ENCODE peak calls at places on chromosomes 13 and 19, in four cellular contexts. J is H9, P is uterus, T is fibroblast of mammary gland. M is an unnamed sample.

GRCh38 chr13:26949701-26950345 is 189.2 kb upstream of the GPR12 start:
- DNase-seq in J (no peak), P (no peak), T (no peak), M (no peak)

GRCh38 chr13:84607614-84608013 is 725.3 kb upstream of the SLITRK1 start:
- DNase-seq in J (no peak), P (no peak), T (peak; percentile 84), M (no peak)

GRCh38 chr19:41327499-41328156 is 17.7 kb downstream of the CCDC97 start:
- DNase-seq in P (no peak), T (peak; percentile 42), J (peak; percentile 66), M (no peak)

GRCh38 chr13:31160857-31161582 is 684 bp downstream of the HSPH1 start:
- DNase-seq in T (peak; percentile 69), P (peak; percentile 48), J (no peak), M (peak; percentile 68)

GRCh38 chr19:2221918-2222317 is 14.2 kb downstream of the PLEKHJ1 start:
- DNase-seq in T (no peak), J (no peak), P (no peak), M (no peak)

GRCh38 chr19:43651758-43652545 is 12.3 kb upstream of the CADM4 start:
- DNase-seq in J (peak; percentile 70), T (peak; percentile 66), P (peak; percentile 47), M (peak; percentile 58)

GRCh38 chr13:75480691-75481175 is 1.2 kb downstream of the TBC1D4 start:
- DNase-seq in J (peak; percentile 72), P (peak; percentile 44), T (peak; percentile 63), M (peak; percentile 61)

GRCh38 chr13:66994097-66994496 is 236.0 kb downstream of the PCDH9 start:
- DNase-seq in J (peak; percentile 85), P (no peak), T (peak; percentile 50), M (peak; percentile 75)

GRCh38 chr13:52428295-52428694 is 22.1 kb downstream of the VPS36 start:
- DNase-seq in J (no peak), P (no peak), T (no peak), M (no peak)

GRCh38 chr19:48468806-48469055 is 438 bp upstream of the CYTH2 start:
- DNase-seq in J (no peak), T (no peak), P (no peak), M (no peak)

GRCh38 chr19:43784981-43785808 is 4.4 kb upstream of the KCNN4 start:
- DNase-seq in J (peak; percentile 73), T (peak; percentile 81), P (peak; percentile 32), M (peak; percentile 61)

GRCh38 chr13:84543976-84544375 is 661.7 kb upstream of the SLITRK1 start:
- DNase-seq in J (no peak), P (no peak), T (no peak), M (no peak)

GRCh38 chr13:111912991-111913781 is 153.8 kb upstream of the SOX1 start:
- DNase-seq in P (no peak), T (no peak), J (peak; percentile 22), M (peak; percentile 43)

GRCh38 chr13:40164137-40164536 is 502.3 kb downstream of the FOXO1 start:
- DNase-seq in P (no peak), J (no peak), T (peak; percentile 86), M (no peak)

GRCh38 chr13:68176486-68176885 is 946.4 kb upstream of the PCDH9 start:
- DNase-seq in J (no peak), T (peak; percentile 56), P (no peak), M (no peak)

GRCh38 chr13:43083750-43084149 is 60.4 kb downstream of the DNAJC15 start:
- DNase-seq in P (no peak), T (no peak), J (no peak), M (no peak)

GRCh38 chr13:110869805-110870706 is 44.8 kb downstream of the ANKRD10 start:
- DNase-seq in P (peak; percentile 91), J (peak; percentile 74), T (peak; percentile 100), M (no peak)

GRCh38 chr13:110298566-110299321 is 8.2 kb downstream of the COL4A1 start:
- DNase-seq in P (peak; percentile 37), T (no peak), J (peak; percentile 60), M (no peak)

GRCh38 chr13:47997384-47997783 is 3.7 kb downstream of the SUCLA2 start:
- DNase-seq in J (no peak), T (no peak), P (no peak), M (no peak)

GRCh38 chr19:38386968-38387549 is 775 bp downstream of the GGN start:
- DNase-seq in T (peak; percentile 23), J (no peak), P (no peak), M (no peak)

GRCh38 chr19:31118292-31118925 is 230.8 kb downstream of the TSHZ3 start:
- DNase-seq in P (no peak), J (no peak), T (no peak), M (no peak)

GRCh38 chr19:33242911-33243310 is 17.3 kb upstream of the SLC7A10 start:
- DNase-seq in T (no peak), J (no peak), P (no peak), M (no peak)

GRCh38 chr19:41318696-41319499 is 8.9 kb downstream of the CCDC97 start:
- DNase-seq in T (no peak), J (no peak), P (no peak), M (no peak)

GRCh38 chr13:29621401-29621800 is 25.9 kb upstream of the SLC7A1 start:
- DNase-seq in P (no peak), T (peak; percentile 58), J (no peak), M (no peak)

GRCh38 chr19:4376991-4377781 is 23.2 kb downstream of the SH3GL1 start:
- DNase-seq in T (peak; percentile 57), J (no peak), P (peak; percentile 18), M (no peak)

GRCh38 chr19:4376245-4376990 is 23.9 kb downstream of the SH3GL1 start:
- DNase-seq in T (no peak), J (no peak), P (no peak), M (no peak)

GRCh38 chr19:4374451-4375163 is 25.7 kb downstream of the SH3GL1 start:
- DNase-seq in P (peak; percentile 84), J (peak; percentile 59), T (peak; percentile 96), M (no peak)

GRCh38 chr19:4375164-4375619 is 25.2 kb downstream of the SH3GL1 start:
- DNase-seq in P (no peak), J (peak; percentile 88), T (no peak), M (no peak)

DNA sequence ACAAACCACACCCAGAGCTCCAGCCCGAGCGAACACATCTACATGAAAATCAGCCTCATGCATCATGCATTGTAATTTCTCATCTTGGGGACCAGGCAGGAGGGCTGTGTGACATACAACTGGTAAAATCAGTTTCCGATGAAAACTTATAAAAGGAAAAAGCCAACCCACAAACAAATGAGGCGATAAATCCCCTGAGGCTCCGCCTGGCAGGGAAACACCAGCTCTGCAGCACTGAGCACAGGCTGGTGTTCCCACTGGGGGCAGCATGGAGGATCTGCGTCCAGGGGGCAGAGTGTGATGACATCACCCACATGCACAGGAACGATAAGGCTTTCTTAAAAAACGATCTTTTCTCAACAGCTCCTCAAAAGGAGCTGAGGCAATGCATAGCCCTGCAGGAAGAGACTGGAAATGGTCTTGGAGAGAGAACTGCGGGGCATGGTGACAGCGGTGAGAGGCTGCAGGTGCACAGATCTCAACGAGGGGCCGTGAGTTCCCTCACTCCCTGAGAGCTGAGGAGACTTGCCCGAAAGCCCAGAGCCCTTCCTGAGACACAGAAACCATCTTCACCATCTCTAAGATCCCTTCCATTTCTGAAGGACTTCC is 24.6 kb downstream of the SH3GL1 start:
- DNase-seq in T (peak; percentile 84), J (no peak), P (peak; percentile 52), M (no peak)
- TF ChIP-seq CTCF in T (peak; percentile 55), J (peak; percentile 58), P (peak; percentile 39), M (no peak)

DNA sequence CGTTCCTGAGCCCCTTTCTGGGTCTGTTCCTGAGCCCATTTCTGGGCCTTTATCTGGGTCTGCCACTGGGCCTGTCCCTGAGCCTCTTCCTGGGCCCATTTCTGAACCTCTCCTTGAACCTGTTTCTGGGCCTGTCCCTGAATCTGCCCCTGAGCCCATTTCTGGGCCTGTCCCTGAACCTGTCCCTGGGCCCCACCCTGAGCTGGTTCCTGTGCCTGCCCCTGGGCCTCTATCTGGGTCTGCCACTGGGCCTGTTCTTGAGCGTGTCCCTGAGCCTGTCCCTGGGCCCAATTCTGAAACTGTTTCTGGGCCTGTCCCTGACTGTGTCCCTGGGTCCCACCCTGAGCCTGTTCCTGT is 40.4 kb upstream of the GRTP1 start:
- DNase-seq in J (no peak), T (no peak), P (no peak), M (no peak)
- TF ChIP-seq CTCF in J (no peak), T (no peak), P (no peak), M (no peak)

GRCh38 chr13:79806821-79807220 is 325.9 kb downstream of the NDFIP2 start:
- DNase-seq in T (no peak), J (no peak), P (no peak), M (no peak)
- TF ChIP-seq CTCF in T (no peak), J (no peak), P (no peak), M (no peak)

DNA sequence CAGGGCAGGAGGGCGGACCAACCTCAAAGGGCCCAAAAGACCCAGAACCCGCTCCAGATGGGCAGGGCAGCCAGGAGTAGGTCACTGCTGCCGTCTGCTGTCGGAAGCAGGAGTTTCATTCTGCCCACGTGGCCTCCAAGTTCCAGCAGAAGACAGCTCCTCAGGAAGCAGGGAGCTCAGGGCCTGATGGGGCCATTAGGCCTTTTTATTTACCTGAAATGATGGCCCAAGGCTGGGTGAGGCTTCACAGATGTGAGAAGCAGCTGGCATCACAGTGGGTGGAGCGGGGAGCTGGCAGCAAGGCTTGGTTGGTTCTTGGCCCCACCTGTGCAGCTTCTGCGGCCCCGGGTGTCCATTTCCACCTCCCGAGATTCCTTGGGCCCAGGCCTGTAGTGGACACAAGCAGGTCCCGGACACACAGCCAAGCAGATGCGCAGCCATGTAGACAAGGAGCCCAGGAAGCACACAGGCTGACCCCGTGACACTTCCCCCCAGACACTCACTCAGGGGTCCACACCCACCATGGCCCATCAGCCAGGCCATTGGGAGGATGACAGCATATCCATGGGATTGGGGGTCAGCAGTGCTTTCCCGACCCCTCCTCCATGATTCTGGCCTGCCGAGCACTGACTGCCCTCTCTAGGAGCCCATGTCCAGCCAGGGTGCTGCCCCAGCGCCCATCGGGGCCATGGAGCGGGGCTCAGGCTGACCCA is 26.4 kb downstream of the C13orf46 start:
- DNase-seq in J (peak; percentile 49), T (peak; percentile 74), P (peak; percentile 82), M (no peak)
- TF ChIP-seq CTCF in J (peak; percentile 53), T (peak; percentile 92), P (peak; percentile 94), M (no peak)

GRCh38 chr19:52600639-52601024 is 30.5 kb downstream of the ZNF701 start:
- DNase-seq in T (no peak), P (no peak), J (no peak), M (no peak)

GRCh38 chr19:52602931-52603330 is 32.8 kb downstream of the ZNF701 start:
- DNase-seq in T (peak; percentile 17), P (no peak), J (no peak), M (no peak)

GRCh38 chr19:52599241-52599640 is 29.2 kb downstream of the ZNF701 start:
- DNase-seq in T (no peak), J (no peak), P (no peak), M (no peak)

GRCh38 chr19:52603558-52604207 is 33.6 kb downstream of the ZNF701 start:
- DNase-seq in J (no peak), T (peak; percentile 82), P (no peak), M (no peak)

GRCh38 chr19:52601025-52601973 is 31.2 kb downstream of the ZNF701 start:
- DNase-seq in J (peak; percentile 94), P (peak; percentile 96), T (peak; percentile 86), M (peak; percentile 98)
- TF ChIP-seq CTCF in J (peak; percentile 62), P (peak; percentile 36), T (peak; percentile 10), M (peak; percentile 38)

M was measured in nephron progenitor cell.